ENCODE peak calls at places on chromosome 6, in five cellular contexts. D is NCI-H1092 treated with DMSO at 0.1 percent for 48 hours; U is RWPE1; Z is activated CD8-positive, alpha-beta memory T cell treated with anti-CD3 and anti-CD28 coated beads for 4 hours; I is foreskin fibroblast. P is an unnamed sample.

GRCh38 chr6:151043944-151044343 is 178.4 kb downstream of the MTHFD1L start:
- DNase-seq in Z (no peak), D (no peak), U (no peak), I (no peak), P (no peak)

GRCh38 chr6:24522090-24522820 is 27.5 kb downstream of the ALDH5A1 start:
- DNase-seq in U (no peak), D (peak), Z (no peak), I (no peak), P (no peak)

GRCh38 chr6:132333639-132334516 is 67.4 kb downstream of the MOXD1 start:
- DNase-seq in D (no peak), I (peak), U (peak), Z (no peak), P (no peak)

GRCh38 chr6:146550911-146551310 is 7.3 kb downstream of the RAB32 start:
- DNase-seq in Z (no peak), D (no peak), U (no peak), I (peak), P (no peak)

GRCh38 chr6:145756170-145756662 is 20.9 kb upstream of the EPM2A start:
- DNase-seq in I (peak), U (peak), D (no peak), Z (no peak), P (no peak)

GRCh38 chr6:170087946-170088348 is 202.9 kb downstream of the DLL1 start:
- DNase-seq in D (no peak), I (no peak), U (no peak), Z (no peak), P (no peak)

GRCh38 chr6:76774750-76775396 is 688.4 kb downstream of the HTR1B start:
- DNase-seq in U (no peak), I (no peak), Z (no peak), D (peak), P (no peak)

GRCh38 chr6:33947916-33948594 is 144.3 kb upstream of the MLN start:
- DNase-seq in U (no peak), I (no peak), D (no peak), Z (no peak), P (no peak)

GRCh38 chr6:116779569-116780164 is 14.1 kb upstream of the FAM162B start:
- DNase-seq in I (no peak), D (peak), U (peak), Z (no peak), P (peak)

GRCh38 chr6:170152989-170153388 is 137.9 kb downstream of the DLL1 start:
- DNase-seq in U (peak), I (no peak), Z (no peak), D (peak), P (peak)

GRCh38 chr6:154289818-154290508 is 66.6 kb downstream of the IPCEF1 start:
- DNase-seq in I (no peak), D (no peak), Z (no peak), U (no peak), P (no peak)

GRCh38 chr6:104958720-104959452 is 2.0 kb downstream of the LIN28B start:
- DNase-seq in I (no peak), U (no peak), Z (no peak), D (no peak), P (no peak)

GRCh38 chr6:33781105-33781975 is 7.6 kb downstream of the LEMD2 start:
- DNase-seq in Z (no peak), I (peak), D (no peak), U (peak), P (no peak)

GRCh38 chr6:8064638-8065518 is 689 bp upstream of the BLOC1S5 start:
- DNase-seq in U (no peak), I (no peak), D (no peak), Z (no peak), P (no peak)

GRCh38 chr6:143677891-143678737 is at the start of gene PHACTR2:
- DNase-seq in D (no peak), U (peak), Z (no peak), I (peak), P (no peak)

GRCh38 chr6:56842602-56843475 is 112.1 kb upstream of the BEND6 start:
- DNase-seq in U (peak), D (peak), Z (no peak), I (no peak), P (no peak)

GRCh38 chr6:37632989-37633550 is 64.6 kb downstream of the MDGA1 start:
- DNase-seq in D (no peak), U (no peak), I (no peak), Z (no peak), P (no peak)

GRCh38 chr6:16770701-16771569 is 9.7 kb upstream of the ATXN1 start:
- DNase-seq in U (peak), D (peak), Z (peak), I (peak), P (peak)

GRCh38 chr6:150079604-150080003 is 10.7 kb upstream of the ULBP3 start:
- DNase-seq in D (peak), U (no peak), I (no peak), Z (no peak), P (no peak)

GRCh38 chr6:93252930-93253329 is 166.4 kb downstream of the EPHA7 start:
- DNase-seq in D (no peak), I (no peak), Z (no peak), U (no peak), P (no peak)

GRCh38 chr6:151121900-151122299 is 117.9 kb upstream of the AKAP12 start:
- DNase-seq in Z (no peak), I (peak), U (no peak), D (no peak), P (no peak)

GRCh38 chr6:14241255-14242070 is 123.9 kb downstream of the CD83 start:
- DNase-seq in Z (no peak), D (no peak), I (no peak), U (no peak), P (no peak)

GRCh38 chr6:33683051-33683571 is 28.4 kb downstream of the UQCC2 start:
- DNase-seq in Z (peak), I (no peak), U (no peak), D (no peak), P (no peak)

GRCh38 chr6:13992417-13993055 is 67.8 kb downstream of the RNF182 start:
- DNase-seq in I (peak), U (peak), D (no peak), Z (no peak), P (no peak)

GRCh38 chr6:168165891-168166290 is 86.9 kb upstream of the FRMD1 start:
- DNase-seq in U (no peak), Z (no peak), I (no peak), D (no peak), P (no peak)

GRCh38 chr6:129795261-129795660 is 65.9 kb downstream of the TMEM244 start:
- DNase-seq in Z (no peak), D (no peak), U (peak), I (no peak), P (no peak)

GRCh38 chr6:111995409-111995808 is 58.5 kb upstream of the CCN6 start:
- DNase-seq in U (no peak), D (no peak), Z (no peak), I (peak), P (no peak)

GRCh38 chr6:38459291-38459690 is 180.4 kb downstream of the BTBD9 start:
- DNase-seq in I (no peak), Z (no peak), D (no peak), U (no peak), P (no peak)

GRCh38 chr6:98641929-98642328 is 192.4 kb upstream of the POU3F2 start:
- DNase-seq in U (no peak), D (no peak), I (no peak), Z (no peak), P (no peak)

GRCh38 chr6:2765896-2766766 is 938 bp downstream of the WRNIP1 start:
- DNase-seq in U (peak), Z (no peak), I (peak), D (no peak), P (no peak)

GRCh38 chr6:34005845-34006644 is 139.8 kb downstream of the GRM4 start:
- DNase-seq in U (no peak), D (peak), I (no peak), Z (no peak), P (no peak)

GRCh38 chr6:105272783-105273182 is 93.0 kb upstream of the POPDC3 start:
- DNase-seq in I (peak), Z (no peak), D (no peak), U (no peak), P (no peak)

GRCh38 chr6:154682633-154683125 is 50.5 kb upstream of the SCAF8 start:
- DNase-seq in D (no peak), I (no peak), Z (no peak), U (no peak), P (no peak)

GRCh38 chr6:168332020-168332419 is 12.4 kb upstream of the DACT2 start:
- DNase-seq in U (no peak), D (no peak), Z (no peak), I (no peak), P (no peak)

P was measured in NCI-H1436 treated with DMSO at 0.1 percent for 48 hours.